ENCODE peak calls at places on chromosomes 4 and X, in ten cellular contexts. C is stomach, P is heart left ventricle, U is left ventricle myocardium inferior, G is esophagus squamous epithelium, M is upper lobe of right lung, E is GM23338, I is right cardiac atrium, D is aorta, T is HCT116. S is an unnamed sample. For H3K4me1, the result is how much of the 10 kb centered on the place peaks cover.

GRCh38 chrX:139429913-139430312 is 100.6 kb upstream of the F9 start:
- DNase-seq in C (no peak), P (no peak), U (no peak), G (no peak), M (no peak), E (peak), I (no peak), D (no peak), T (no peak), S (no peak)

GRCh38 chrX:63354484-63354883 is 3.4 kb upstream of the SPIN4 start:
- DNase-seq in C (no peak), P (no peak), U (no peak), G (no peak), M (no peak), E (no peak), I (no peak), D (no peak), T (no peak), S (no peak)

GRCh38 chr4:646460-646859 is 21.1 kb downstream of the PDE6B start:
- DNase-seq in C (no peak), P (no peak), U (no peak), G (no peak), M (no peak), E (no peak), I (peak), D (peak), T (no peak), S (no peak)

GRCh38 chrX:107744868-107745267 is 30.7 kb downstream of the TSC22D3 start:
- DNase-seq in C (no peak), P (no peak), U (no peak), G (no peak), M (no peak), E (no peak), I (no peak), D (no peak), T (no peak), S (no peak)

GRCh38 chrX:39758791-39759525 is 338.8 kb downstream of the BCOR start:
- DNase-seq in C (no peak), P (peak), U (peak), G (no peak), M (no peak), E (no peak), I (peak), D (no peak), T (no peak), S (peak)

GRCh38 chr4:41396869-41397268 is 140.1 kb downstream of the UCHL1 start:
- DNase-seq in C (no peak), P (no peak), U (no peak), G (no peak), M (no peak), E (no peak), I (no peak), D (no peak), T (no peak), S (no peak)

GRCh38 chr4:122666527-122667245 is 45.8 kb upstream of the IL21 start:
- DNase-seq in C (no peak), P (no peak), U (no peak), G (no peak), M (no peak), E (no peak), I (no peak), D (no peak), T (peak), S (no peak)

GRCh38 chr4:89640620-89641366 is 196.2 kb downstream of the SNCA start:
- DNase-seq in C (no peak), P (peak), U (peak), G (no peak), M (peak), E (peak), I (peak), D (no peak), T (peak), S (peak)

GRCh38 chr4:72566573-72566972 is 2.4 kb downstream of the ADAMTS3 start:
- DNase-seq in C (no peak), P (no peak), U (no peak), G (no peak), M (no peak), E (no peak), I (no peak), D (no peak), T (no peak), S (no peak)

GRCh38 chr4:123232439-123232838 is 164.2 kb upstream of the SPRY1 start:
- DNase-seq in C (no peak), P (no peak), U (no peak), G (no peak), M (no peak), E (no peak), I (no peak), D (no peak), T (no peak), S (no peak)

GRCh38 chr4:168677063-168677462 is 180.2 kb downstream of the PALLD start:
- DNase-seq in C (no peak), P (no peak), U (no peak), G (no peak), M (no peak), E (no peak), I (no peak), D (no peak), T (no peak), S (no peak)

GRCh38 chrX:54358424-54359211 is 772 bp upstream of the WNK3 start:
- DNase-seq in C (no peak), P (peak), U (peak), G (no peak), M (peak), E (peak), I (peak), D (peak), T (no peak), S (peak)

GRCh38 chr4:184815046-184815877 is 10.5 kb downstream of the ACSL1 start:
- DNase-seq in C (peak), P (peak), U (peak), G (peak), M (peak), E (no peak), I (peak), D (peak), T (peak), S (peak)

GRCh38 chrX:49066690-49067089 is 7.1 kb downstream of the PRAF2 start:
- DNase-seq in C (no peak), P (no peak), U (no peak), G (no peak), M (no peak), E (no peak), I (no peak), D (no peak), T (no peak), S (no peak)

GRCh38 chrX:30183554-30183953 is 31.8 kb upstream of the MAGEB2 start:
- DNase-seq in C (no peak), P (no peak), U (no peak), G (no peak), M (no peak), E (no peak), I (no peak), D (no peak), T (no peak), S (no peak)

GRCh38 chr4:78379991-78380739 is 171.4 kb upstream of the ANXA3 start:
- DNase-seq in C (no peak), P (no peak), U (no peak), G (no peak), M (no peak), E (no peak), I (no peak), D (no peak), T (no peak), S (no peak)

GRCh38 chr4:16032871-16033505 is 50.8 kb downstream of the PROM1 start:
- DNase-seq in C (no peak), P (no peak), U (no peak), G (no peak), M (no peak), E (peak), I (no peak), D (no peak), T (no peak), S (no peak)

GRCh38 chr4:105627620-105628019 is 75.2 kb downstream of the ARHGEF38 start:
- DNase-seq in C (no peak), P (no peak), U (no peak), G (no peak), M (no peak), E (no peak), I (no peak), D (no peak), T (no peak), S (no peak)

GRCh38 chr4:8303081-8303480 is 33.5 kb downstream of the HTRA3 start:
- DNase-seq in C (no peak), P (no peak), U (no peak), G (no peak), M (no peak), E (no peak), I (peak), D (no peak), T (no peak), S (no peak)

GRCh38 chr4:138572007-138572406 is 329.9 kb upstream of the SLC7A11 start:
- DNase-seq in C (no peak), P (no peak), U (no peak), G (no peak), M (no peak), E (no peak), I (no peak), D (no peak), T (no peak), S (no peak)

GRCh38 chr4:184450743-184451142 is 23.6 kb downstream of the IRF2 start:
- DNase-seq in C (no peak), P (no peak), U (no peak), G (no peak), M (no peak), E (no peak), I (no peak), D (no peak), T (no peak), S (no peak)

GRCh38 chrX:154602226-154602625 is 16.9 kb downstream of the CTAG1B start:
- DNase-seq in C (no peak), P (no peak), U (no peak), G (no peak), M (no peak), E (no peak), I (peak), D (no peak), T (no peak), S (no peak)

GRCh38 chr4:32396504-32396903 is 1676.3 kb downstream of the PCDH7 start:
- DNase-seq in C (no peak), P (no peak), U (no peak), G (no peak), M (no peak), E (peak), I (no peak), D (no peak), T (no peak), S (no peak)

GRCh38 chrX:34875204-34875603 is 67.4 kb upstream of the FAM47B start:
- DNase-seq in C (no peak), P (no peak), U (no peak), G (no peak), M (no peak), E (no peak), I (no peak), D (no peak), T (no peak), S (no peak)

GRCh38 chr4:87112063-87112462 is 108.4 kb downstream of the KLHL8 start:
- DNase-seq in C (no peak), P (no peak), U (no peak), G (no peak), M (no peak), E (no peak), I (no peak), D (no peak), T (no peak), S (no peak)

GRCh38 chrX:72634321-72634720 is 61.7 kb upstream of the HDAC8 start:
- DNase-seq in C (no peak), P (no peak), U (no peak), G (no peak), M (no peak), E (no peak), I (no peak), D (no peak), T (no peak), S (no peak)

GRCh38 chr4:184824081-184824775 is 1.5 kb downstream of the ACSL1 start:
- DNase-seq in C (no peak), P (no peak), U (no peak), G (no peak), M (no peak), E (no peak), I (no peak), D (no peak), T (no peak), S (no peak)

GRCh38 chr4:141636077-141636770 is at the start of gene IL15:
- DNase-seq in C (peak), P (peak), U (peak), G (peak), M (peak), E (peak), I (peak), D (peak), T (peak), S (peak)

GRCh38 chrX:107826286-107827136 is 845 bp downstream of the MID2 start:
- DNase-seq in C (peak), P (peak), U (peak), G (no peak), M (peak), E (peak), I (peak), D (peak), T (no peak), S (peak)

GRCh38 chrX:31546130-31546529 is 474.3 kb upstream of the FTHL17 start:
- DNase-seq in C (no peak), P (no peak), U (no peak), G (no peak), M (no peak), E (no peak), I (no peak), D (peak), T (no peak), S (no peak)

GRCh38 chr4:28744066-28744465 is 1883.4 kb downstream of the STIM2 start:
- DNase-seq in C (no peak), P (no peak), U (no peak), G (no peak), M (no peak), E (no peak), I (no peak), D (no peak), T (no peak), S (no peak)

GRCh38 chrX:152915541-152916241 is 17.8 kb downstream of the ZNF185 start:
- DNase-seq in C (no peak), P (no peak), U (peak), G (no peak), M (no peak), E (peak), I (no peak), D (no peak), T (peak), S (no peak)

GRCh38 chrX:11321986-11322385 is 28.8 kb downstream of the AMELX start:
- DNase-seq in C (no peak), P (no peak), U (no peak), G (no peak), M (no peak), E (no peak), I (no peak), D (no peak), T (no peak), S (no peak)

GRCh38 chrX:115068896-115069295 is 51.5 kb upstream of the IL13RA2 start:
- DNase-seq in C (no peak), P (peak), U (peak), G (no peak), M (no peak), E (no peak), I (peak), D (peak), T (no peak), S (no peak)

GRCh38 chrX:107675823-107676555 is 47.7 kb downstream of the PRPS1 start:
- DNase-seq in C (no peak), P (no peak), U (no peak), G (no peak), M (no peak), E (no peak), I (no peak), D (no peak), T (no peak), S (no peak)

GRCh38 chr4:39106011-39106410 is 44.0 kb downstream of the KLHL5 start:
- DNase-seq in C (no peak), P (no peak), U (no peak), G (no peak), M (no peak), E (no peak), I (no peak), D (no peak), T (no peak), S (no peak)

GRCh38 chrX:52983526-52983925 is 25.2 kb upstream of the FAM156A start:
- DNase-seq in C (no peak), P (no peak), U (no peak), G (no peak), M (no peak), E (no peak), I (no peak), D (no peak), T (no peak), S (no peak)

GRCh38 chrX:110671068-110671803 is 124.4 kb downstream of the CHRDL1 start:
- DNase-seq in C (no peak), P (no peak), U (no peak), G (no peak), M (no peak), E (no peak), I (no peak), D (no peak), T (no peak), S (no peak)

GRCh38 chr4:128727658-128728057 is 81.8 kb upstream of the JADE1 start:
- DNase-seq in C (no peak), P (no peak), U (no peak), G (no peak), M (no peak), E (no peak), I (no peak), D (no peak), T (no peak), S (no peak)

GRCh38 chr4:88697588-88698329 is at the start of gene NAP1L5:
- DNase-seq in C (peak), P (peak), U (peak), G (no peak), M (peak), E (peak), I (peak), D (peak), T (peak), S (peak)

DNA sequence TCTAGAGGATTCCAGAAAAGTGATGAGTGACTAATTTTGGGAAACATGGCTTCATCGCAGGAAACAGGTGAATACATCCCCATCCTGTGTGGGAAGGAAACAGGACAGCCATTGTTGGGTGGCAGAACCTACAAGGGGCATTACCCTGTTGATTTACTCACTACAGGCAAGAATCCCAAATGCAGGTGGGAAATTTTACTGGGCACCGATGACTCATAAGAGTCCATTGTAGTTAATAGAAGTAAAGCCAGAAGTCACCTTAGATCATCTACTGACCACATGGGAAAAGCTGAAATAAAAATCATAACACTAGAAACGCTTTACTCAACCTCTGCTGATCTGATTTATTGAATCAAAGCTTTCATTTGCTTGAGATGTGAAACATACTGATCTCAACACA is 136.4 kb downstream of the TRIML1 start:
- DNase-seq in C (no peak), P (no peak), U (no peak), G (no peak), M (no peak), E (no peak), I (no peak), D (no peak), T (no peak), S (no peak)
- H3K4me1 ChIP-seq in C (under half), P (under half), U (under half), G (under half), M (under half), E (under half), I (under half), D (under half), T (under half), S (under half)

DNA sequence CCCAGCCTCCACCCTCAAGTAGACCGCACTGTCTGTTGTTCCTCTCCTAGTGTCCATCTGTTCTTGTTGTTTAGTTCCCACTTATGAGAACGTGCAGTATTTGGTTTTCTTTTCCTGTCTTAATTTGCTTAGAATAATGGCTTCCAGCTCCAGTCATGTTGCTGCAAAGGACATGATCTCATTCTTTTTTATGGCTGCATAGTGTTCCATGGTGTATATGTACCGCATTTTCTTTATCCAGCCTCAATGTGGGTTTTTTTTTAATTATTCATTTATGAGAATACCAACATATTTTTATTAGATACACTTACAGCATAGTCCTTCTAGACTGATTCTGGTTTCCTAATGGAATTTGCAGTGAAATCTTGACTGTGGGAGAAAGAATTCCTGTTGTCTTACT is 1.3 kb downstream of the VMA21 start:
- DNase-seq in C (no peak), P (no peak), U (no peak), G (no peak), M (no peak), E (no peak), I (no peak), D (no peak), T (no peak), S (no peak)
- H3K4me3 ChIP-seq in C (peak), P (no peak), U (peak), G (no peak), M (peak), E (peak), I (no peak), D (no peak), T (peak), S (no peak)

GRCh38 chr4:143336828-143337599 is at the start of gene GAB1:
- DNase-seq in C (peak), P (peak), U (peak), G (no peak), M (peak), E (peak), I (peak), D (peak), T (no peak), S (peak)

GRCh38 chr4:143338313-143338712 is 1.6 kb downstream of the GAB1 start:
- DNase-seq in C (no peak), P (no peak), U (no peak), G (no peak), M (no peak), E (no peak), I (no peak), D (no peak), T (no peak), S (no peak)

GRCh38 chr4:143341186-143341755 is 4.6 kb downstream of the GAB1 start:
- DNase-seq in C (no peak), P (no peak), U (no peak), G (no peak), M (no peak), E (no peak), I (no peak), D (no peak), T (no peak), S (no peak)

GRCh38 chr4:143337600-143338287 is 1.1 kb downstream of the GAB1 start:
- DNase-seq in C (peak), P (peak), U (peak), G (no peak), M (peak), E (peak), I (peak), D (peak), T (no peak), S (peak)

GRCh38 chr4:143339497-143339896 is 2.8 kb downstream of the GAB1 start:
- DNase-seq in C (no peak), P (no peak), U (no peak), G (no peak), M (no peak), E (no peak), I (no peak), D (no peak), T (no peak), S (no peak)
- H3K27ac ChIP-seq in C (no peak), P (peak), U (no peak), G (no peak), M (no peak), E (no peak), I (peak), D (no peak), T (no peak), S (peak)

GRCh38 chrX:46710927-46711623 is 47.8 kb downstream of the SLC9A7 start:
- DNase-seq in C (no peak), P (no peak), U (no peak), G (no peak), M (no peak), E (peak), I (no peak), D (no peak), T (no peak), S (no peak)

GRCh38 chrX:46715521-46715920 is 43.4 kb downstream of the SLC9A7 start:
- DNase-seq in C (no peak), P (no peak), U (no peak), G (no peak), M (no peak), E (no peak), I (no peak), D (no peak), T (no peak), S (no peak)

GRCh38 chrX:46713672-46714487 is 45.0 kb downstream of the SLC9A7 start:
- DNase-seq in C (no peak), P (no peak), U (no peak), G (no peak), M (no peak), E (no peak), I (no peak), D (no peak), T (no peak), S (no peak)

GRCh38 chrX:46710425-46710824 is 48.5 kb downstream of the SLC9A7 start:
- DNase-seq in C (no peak), P (no peak), U (no peak), G (no peak), M (no peak), E (peak), I (no peak), D (no peak), T (no peak), S (no peak)

GRCh38 chrX:46712733-46713132 is 46.2 kb downstream of the SLC9A7 start:
- DNase-seq in C (no peak), P (no peak), U (no peak), G (no peak), M (no peak), E (no peak), I (no peak), D (no peak), T (no peak), S (no peak)
- H3K4me1 ChIP-seq in C (under half), P (under half), U (under half), G (under half), M (under half), E (under half), I (under half), D (under half), T (under half), S (under half)

DNA sequence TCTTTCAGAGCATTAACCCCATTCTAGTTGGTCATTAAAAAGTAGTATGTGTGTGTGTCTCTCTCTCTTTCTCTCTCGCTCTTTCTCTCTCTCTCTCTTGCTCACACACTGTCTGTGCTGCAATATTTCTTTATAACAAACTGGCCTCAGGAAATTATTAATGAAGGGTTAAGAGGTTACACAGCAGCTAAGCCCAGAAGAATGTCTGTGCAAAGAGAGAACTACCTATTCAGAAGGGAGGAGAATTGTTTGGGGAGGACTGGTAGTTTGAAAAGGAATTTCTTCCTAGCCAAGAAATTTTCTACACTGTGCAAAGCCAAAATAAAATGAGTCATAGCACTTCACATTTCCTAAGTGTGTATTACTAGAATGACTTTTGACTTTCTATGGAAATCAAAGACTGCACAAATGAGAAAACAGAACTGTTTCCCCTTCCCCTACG is 22.2 kb downstream of the PDGFC start:
- DNase-seq in C (no peak), P (no peak), U (no peak), G (no peak), M (no peak), E (no peak), I (no peak), D (no peak), T (no peak), S (no peak)
- H3K4me3 ChIP-seq in C (no peak), P (no peak), U (no peak), G (no peak), M (no peak), E (no peak), I (no peak), D (no peak), T (no peak), S (no peak)

S was measured in heart right ventricle.